ENCODE peak calls at places on chromosome 2, in ten cellular contexts. P, S, L, M, T, F, V, H, O and X are unnamed samples.

GRCh38 chr2:203734276-203734983 is 28.0 kb downstream of the CD28 start:
- DNase-seq in P (no peak), S (no peak), L (no peak), M (no peak), T (no peak), F (no peak), V (no peak), H (no peak), O (no peak), X (no peak)

GRCh38 chr2:172094319-172095145 is 8.2 kb downstream of the DLX2 start:
- DNase-seq in P (peak), S (no peak), L (no peak), M (no peak), T (no peak), F (peak), V (peak), H (no peak), O (no peak), X (no peak)

GRCh38 chr2:189579585-189579984 is 1.0 kb downstream of the SLC40A1 start:
- DNase-seq in P (no peak), S (no peak), L (peak), M (no peak), T (no peak), F (no peak), V (no peak), H (no peak), O (no peak), X (no peak)

GRCh38 chr2:163717993-163718680 is 17.7 kb downstream of the FIGN start:
- DNase-seq in P (no peak), S (peak), L (no peak), M (peak), T (no peak), F (no peak), V (no peak), H (no peak), O (no peak), X (no peak)

GRCh38 chr2:144111443-144111842 is 408.5 kb downstream of the ZEB2 start:
- DNase-seq in P (no peak), S (no peak), L (peak), M (no peak), T (no peak), F (no peak), V (peak), H (no peak), O (no peak), X (no peak)

GRCh38 chr2:132760971-132761370 is 91.0 kb upstream of the LYPD1 start:
- DNase-seq in P (no peak), S (no peak), L (no peak), M (no peak), T (no peak), F (no peak), V (no peak), H (no peak), O (no peak), X (no peak)

GRCh38 chr2:17643031-17643615 is 102.6 kb downstream of the VSNL1 start:
- DNase-seq in P (no peak), S (no peak), L (peak), M (no peak), T (no peak), F (no peak), V (peak), H (peak), O (peak), X (no peak)

GRCh38 chr2:108616731-108617161 is 82.5 kb downstream of the LIMS1 start:
- DNase-seq in P (no peak), S (peak), L (peak), M (peak), T (no peak), F (peak), V (peak), H (no peak), O (no peak), X (no peak)

GRCh38 chr2:44912660-44913059 is 28.8 kb upstream of the SIX3 start:
- DNase-seq in P (no peak), S (no peak), L (peak), M (no peak), T (no peak), F (no peak), V (peak), H (no peak), O (peak), X (no peak)